ENCODE peak calls at places on chromosomes 12 and 14, in seven cellular contexts. D, Y, I, C, O, J and H are unnamed samples.

GRCh38 chr14:96863327-96863985 is 66.3 kb downstream of the VRK1 start:
- DNase-seq in D (no peak), Y (no peak), I (no peak), C (no peak), O (no peak), J (no peak), H (no peak)

GRCh38 chr12:103913100-103913499 is 17.1 kb upstream of the HSP90B1 start:
- DNase-seq in D (no peak), Y (no peak), I (no peak), C (no peak), O (peak), J (no peak), H (no peak)

GRCh38 chr14:21069388-21070082 is 569 bp upstream of the ARHGEF40 start:
- DNase-seq in D (no peak), Y (peak), I (peak), C (no peak), O (peak), J (peak), H (no peak)

GRCh38 chr14:36510874-36511273 is 9.2 kb downstream of the NKX2-1 start:
- DNase-seq in D (no peak), Y (no peak), I (no peak), C (no peak), O (no peak), J (no peak), H (no peak)

GRCh38 chr14:29755311-29756052 is 172.2 kb downstream of the PRKD1 start:
- DNase-seq in D (no peak), Y (no peak), I (no peak), C (no peak), O (peak), J (no peak), H (no peak)

GRCh38 chr14:93113678-93114067 is 2.1 kb downstream of the ITPK1 start:
- DNase-seq in D (no peak), Y (no peak), I (no peak), C (no peak), O (no peak), J (no peak), H (no peak)

GRCh38 chr14:62670526-62670925 is 374.7 kb downstream of the KCNH5 start:
- DNase-seq in D (no peak), Y (no peak), I (no peak), C (no peak), O (no peak), J (no peak), H (no peak)

GRCh38 chr12:78002878-78003277 is 172.2 kb downstream of the NAV3 start:
- DNase-seq in D (no peak), Y (no peak), I (no peak), C (no peak), O (peak), J (no peak), H (no peak)

GRCh38 chr14:95511687-95512086 is 4.8 kb downstream of the SYNE3 start:
- DNase-seq in D (no peak), Y (no peak), I (no peak), C (no peak), O (no peak), J (no peak), H (no peak)